ENCODE peak calls at places on chromosomes 6 and 20, in nine cellular contexts. E, N, A, F, T, Y, L, I and C are unnamed samples.

GRCh38 chr20:373171-373890 is 7.2 kb upstream of the TRIB3 start:
- DNase-seq in L (peak), N (no peak), I (no peak), T (peak), F (no peak), E (peak), Y (peak), A (peak), C (no peak)

GRCh38 chr20:24079661-24080412 is 91.3 kb upstream of the GGTLC1 start:
- DNase-seq in Y (no peak), N (no peak), E (no peak), I (no peak), A (peak), F (no peak), L (no peak), T (no peak), C (no peak)

GRCh38 chr6:166025149-166025898 is 142.3 kb downstream of the TBXT start:
- DNase-seq in I (no peak), T (no peak), A (no peak), N (no peak), F (no peak), L (no peak), Y (peak), E (no peak), C (no peak)

GRCh38 chr6:135012764-135013163 is 41.9 kb downstream of the HBS1L start:
- DNase-seq in L (no peak), I (no peak), Y (peak), N (no peak), A (peak), T (no peak), F (no peak), E (no peak), C (no peak)

GRCh38 chr20:675453-676314 is at the start of gene SCRT2:
- DNase-seq in I (peak), E (peak), L (peak), N (peak), A (peak), F (peak), Y (peak), T (peak), C (peak)

GRCh38 chr20:31841928-31842327 is 3.5 kb downstream of the FOXS1 start:
- DNase-seq in A (peak), T (no peak), F (peak), N (no peak), L (no peak), I (no peak), Y (peak), E (no peak), C (no peak)

GRCh38 chr6:13378669-13379590 is 50.6 kb upstream of the TBC1D7 start:
- DNase-seq in E (peak), F (no peak), A (no peak), N (no peak), T (no peak), Y (no peak), I (no peak), L (no peak), C (no peak)

GRCh38 chr6:108562503-108562993 is 1.8 kb downstream of the FOXO3 start:
- DNase-seq in Y (peak), L (peak), I (peak), A (peak), F (peak), T (peak), E (peak), N (peak), C (no peak)

GRCh38 chr6:116158641-116159040 is 32.7 kb upstream of the COL10A1 start:
- DNase-seq in F (no peak), E (no peak), L (no peak), T (no peak), A (no peak), I (no peak), N (no peak), Y (peak), C (no peak)

GRCh38 chr20:23086056-23086551 is at the start of gene CD93:
- DNase-seq in Y (peak), L (peak), F (no peak), T (no peak), A (peak), I (peak), N (no peak), E (peak), C (peak)

GRCh38 chr6:67331304-67331703 is 1303.8 kb upstream of the ADGRB3 start:
- DNase-seq in T (no peak), F (no peak), I (no peak), L (no peak), N (no peak), A (no peak), Y (no peak), E (no peak), C (no peak)

GRCh38 chr6:107337342-107337741 is 122.0 kb downstream of the PDSS2 start:
- DNase-seq in I (no peak), T (no peak), Y (no peak), N (no peak), A (no peak), L (no peak), F (no peak), E (no peak), C (no peak)

GRCh38 chr6:103122766-103123601 is 1729.5 kb downstream of the GRIK2 start:
- DNase-seq in Y (peak), L (peak), T (peak), N (peak), I (no peak), F (peak), A (peak), E (peak), C (peak)

GRCh38 chr6:54935739-54936138 is 89.2 kb downstream of the FAM83B start:
- DNase-seq in A (peak), N (no peak), Y (peak), F (no peak), L (no peak), E (peak), T (no peak), I (no peak), C (no peak)

GRCh38 chr6:28569748-28570147 is 44.1 kb downstream of the GPX5 start:
- DNase-seq in L (no peak), N (no peak), E (no peak), I (no peak), T (no peak), A (no peak), F (no peak), Y (no peak), C (no peak)

GRCh38 chr6:147506704-147507114 is 1.8 kb upstream of the SAMD5 start:
- DNase-seq in F (peak), E (peak), Y (peak), N (peak), A (peak), L (peak), T (no peak), I (peak), C (peak)

GRCh38 chr6:164099535-164099982 is 685.0 kb downstream of the QKI start:
- DNase-seq in A (no peak), N (no peak), L (no peak), Y (no peak), F (no peak), E (no peak), T (no peak), I (no peak), C (no peak)

GRCh38 chr6:134870677-134871498 is 79.0 kb downstream of the ALDH8A1 start:
- DNase-seq in E (no peak), Y (peak), L (no peak), F (no peak), N (no peak), I (peak), A (peak), T (no peak), C (peak)

GRCh38 chr6:551405-551804 is 105.5 kb downstream of the HUS1B start:
- DNase-seq in F (no peak), T (no peak), I (no peak), A (peak), L (no peak), N (peak), Y (peak), E (peak), C (peak)

GRCh38 chr6:34288581-34288980 is 39.8 kb upstream of the SMIM29 start:
- DNase-seq in N (no peak), T (no peak), L (no peak), Y (no peak), F (no peak), A (no peak), I (no peak), E (no peak), C (peak)

GRCh38 chr6:138428943-138429616 is 25.1 kb downstream of the HEBP2 start:
- DNase-seq in L (no peak), T (no peak), I (no peak), Y (peak), N (no peak), A (peak), F (no peak), E (peak), C (peak)

GRCh38 chr6:142088858-142089216 is 43.9 kb upstream of the GJE1 start:
- DNase-seq in A (peak), E (peak), T (no peak), L (peak), I (no peak), Y (peak), F (peak), N (peak), C (no peak)

GRCh38 chr6:151289399-151290007 is 49.7 kb downstream of the AKAP12 start:
- DNase-seq in N (no peak), Y (no peak), T (peak), F (no peak), A (no peak), I (no peak), E (no peak), L (no peak), C (no peak)

GRCh38 chr6:19988555-19988954 is 151.4 kb downstream of the ID4 start:
- DNase-seq in A (peak), Y (peak), N (no peak), I (no peak), L (peak), T (no peak), F (no peak), E (peak), C (peak)

GRCh38 chr20:36493801-36494114 is 47.6 kb upstream of the MYL9 start:
- DNase-seq in E (no peak), A (no peak), T (no peak), F (no peak), L (no peak), I (no peak), Y (peak), N (no peak), C (no peak)

DNA sequence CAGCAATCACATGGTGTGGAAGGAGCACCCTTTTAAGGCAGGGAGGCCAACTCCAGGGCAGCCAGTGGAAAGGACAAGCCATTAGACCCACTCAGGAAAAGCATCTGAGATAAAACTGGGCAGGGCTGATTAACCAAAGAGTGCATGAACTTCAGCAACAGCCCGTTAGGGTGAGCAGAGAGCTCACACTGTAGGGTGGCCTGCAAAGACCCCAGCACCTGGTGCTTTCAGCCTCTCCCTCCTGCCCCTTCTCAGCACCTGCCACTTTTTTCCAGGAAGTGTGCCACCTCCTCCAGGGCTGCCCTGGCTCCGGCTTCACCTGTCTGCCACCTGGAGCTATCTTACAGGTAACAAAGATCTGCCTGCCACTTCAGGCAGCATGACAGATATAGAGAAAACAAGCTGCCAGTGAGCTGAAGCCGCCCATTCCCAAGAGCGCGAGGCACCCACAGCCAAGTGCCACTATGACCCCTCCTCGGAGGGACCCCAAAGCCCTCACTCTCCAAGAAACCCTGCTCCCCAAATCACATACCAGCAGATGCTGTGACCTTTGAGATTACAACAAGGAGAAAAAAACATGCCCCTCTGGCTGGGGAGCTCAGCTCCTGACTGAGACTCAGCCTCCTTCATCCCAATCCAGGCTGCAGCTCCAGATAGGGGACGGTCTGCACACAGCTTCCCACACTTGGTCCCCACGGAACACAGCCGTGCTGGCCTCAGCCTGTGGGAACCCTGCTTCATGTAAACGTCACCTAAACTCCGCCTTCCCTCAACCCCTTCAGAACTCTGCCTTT is 71.2 kb downstream of the ABHD12 start:
- DNase-seq in N (no peak), F (no peak), L (no peak), T (no peak), I (no peak), E (no peak), Y (no peak), A (no peak), C (no peak)
- TF ChIP-seq CTCF in N (no peak), F (no peak), L (no peak), T (no peak), I (no peak), E (no peak), Y (no peak), A (no peak), C (no peak)

DNA sequence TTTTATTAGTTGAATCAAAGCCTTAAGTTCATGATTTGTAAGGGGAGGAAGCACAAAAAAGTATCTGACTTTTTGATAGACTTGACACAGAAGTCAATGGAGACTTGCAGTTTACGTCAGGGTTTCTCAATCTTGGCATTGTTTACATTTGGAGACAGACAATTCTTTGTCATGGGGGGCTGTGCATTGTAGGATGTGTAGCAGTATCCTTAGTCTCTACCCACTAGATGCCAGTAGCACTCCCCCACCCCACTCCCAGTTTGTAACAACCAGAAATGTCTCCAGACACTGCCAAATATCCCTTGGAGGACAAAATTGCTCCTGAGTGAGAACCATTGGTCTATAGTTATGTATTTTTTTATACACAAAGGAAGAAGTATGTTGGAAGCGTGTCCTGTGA is 434.1 kb downstream of the RFPL4B start:
- DNase-seq in F (no peak), I (no peak), T (no peak), L (peak), N (no peak), E (no peak), A (peak), Y (peak), C (no peak)
- TF ChIP-seq CTCF in F (no peak), I (no peak), T (no peak), L (no peak), N (no peak), E (no peak), A (peak), Y (peak), C (no peak)

GRCh38 chr20:63580796-63581461 is 6.9 kb upstream of the HELZ2 start:
- DNase-seq in Y (peak), N (no peak), T (no peak), A (peak), I (no peak), E (peak), L (peak), F (no peak), C (peak)
- TF ChIP-seq CTCF in Y (peak), N (peak), T (peak), A (peak), I (peak), E (peak), L (no peak), F (no peak), C (peak)

DNA sequence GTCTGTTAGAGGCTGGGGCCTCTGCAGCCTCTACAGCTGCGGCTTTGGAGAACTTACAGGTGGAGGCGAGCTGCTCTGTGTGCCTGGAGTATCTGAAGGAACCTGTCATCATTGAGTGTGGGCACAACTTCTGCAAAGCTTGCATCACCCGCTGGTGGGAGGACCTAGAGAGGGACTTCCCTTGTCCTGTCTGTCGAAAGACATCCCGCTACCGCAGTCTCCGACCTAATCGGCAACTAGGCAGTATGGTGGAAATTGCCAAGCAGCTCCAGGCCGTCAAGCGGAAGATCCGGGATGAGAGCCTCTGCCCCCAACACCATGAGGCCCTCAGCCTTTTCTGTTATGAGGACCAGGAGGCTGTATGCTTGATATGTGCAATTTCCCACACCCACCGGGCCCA is 2.6 kb downstream of the TRIM39 start:
- DNase-seq in T (peak), L (no peak), E (no peak), A (no peak), Y (no peak), F (no peak), I (no peak), N (no peak), C (no peak)
- TF ChIP-seq CTCF in T (no peak), L (no peak), E (no peak), A (no peak), Y (no peak), F (no peak), I (no peak), N (no peak), C (no peak)